ENCODE peak calls at places on chromosomes 2 and 18, in four cellular contexts. One of them, this sample, is unnamed. For H3K4me1 and H3K9me3, the result is how much of the 10 kb centered on the place peaks cover.

GRCh38 chr2:47499621-47500309 is 96.8 kb downstream of the MSH2 start:
- DNase-seq in body of pancreas: no peak
- DNase-seq in SJSA1: no peak
- DNase-seq in endodermal cell: peak
- DNase-seq in this sample: no peak

GRCh38 chr2:46298522-46299351 is 1.5 kb downstream of the EPAS1 start:
- DNase-seq in SJSA1: peak
- DNase-seq in endodermal cell: peak
- DNase-seq in body of pancreas: peak
- DNase-seq in this sample: no peak

GRCh38 chr2:135775420-135775819 is 33.8 kb downstream of the UBXN4 start:
- DNase-seq in body of pancreas: no peak
- DNase-seq in endodermal cell: no peak
- DNase-seq in SJSA1: no peak
- DNase-seq in this sample: no peak

GRCh38 chr2:77566131-77566530 is 44.0 kb upstream of the LRRTM4 start:
- DNase-seq in SJSA1: no peak
- DNase-seq in body of pancreas: no peak
- DNase-seq in endodermal cell: no peak
- DNase-seq in this sample: no peak

GRCh38 chr2:136389809-136390208 is 271.9 kb upstream of the CXCR4 start:
- DNase-seq in body of pancreas: no peak
- DNase-seq in SJSA1: no peak
- DNase-seq in endodermal cell: no peak
- DNase-seq in this sample: no peak

GRCh38 chr2:230330206-230330605 is 3.2 kb downstream of the SP140L start:
- DNase-seq in SJSA1: no peak
- DNase-seq in endodermal cell: no peak
- DNase-seq in body of pancreas: no peak
- DNase-seq in this sample: no peak

GRCh38 chr2:237207641-237208040 is 122.0 kb downstream of the COPS8 start:
- DNase-seq in body of pancreas: peak
- DNase-seq in SJSA1: peak
- DNase-seq in endodermal cell: no peak
- DNase-seq in this sample: no peak

GRCh38 chr2:47056374-47056773 is 98.7 kb downstream of the STPG4 start:
- DNase-seq in body of pancreas: no peak
- DNase-seq in endodermal cell: no peak
- DNase-seq in SJSA1: peak
- DNase-seq in this sample: no peak

GRCh38 chr2:1784087-1784486 is 39.8 kb upstream of the PXDN start:
- DNase-seq in body of pancreas: no peak
- DNase-seq in SJSA1: no peak
- DNase-seq in endodermal cell: no peak
- DNase-seq in this sample: no peak

GRCh38 chr2:208175843-208176160 is 12.4 kb upstream of the CRYGA start:
- DNase-seq in endodermal cell: no peak
- DNase-seq in SJSA1: no peak
- DNase-seq in body of pancreas: no peak
- DNase-seq in this sample: no peak
- H3K4me1 ChIP-seq in endodermal cell: under half
- H3K4me1 ChIP-seq in SJSA1: under half
- H3K4me1 ChIP-seq in body of pancreas: under half
- H3K4me1 ChIP-seq in this sample: under half

DNA sequence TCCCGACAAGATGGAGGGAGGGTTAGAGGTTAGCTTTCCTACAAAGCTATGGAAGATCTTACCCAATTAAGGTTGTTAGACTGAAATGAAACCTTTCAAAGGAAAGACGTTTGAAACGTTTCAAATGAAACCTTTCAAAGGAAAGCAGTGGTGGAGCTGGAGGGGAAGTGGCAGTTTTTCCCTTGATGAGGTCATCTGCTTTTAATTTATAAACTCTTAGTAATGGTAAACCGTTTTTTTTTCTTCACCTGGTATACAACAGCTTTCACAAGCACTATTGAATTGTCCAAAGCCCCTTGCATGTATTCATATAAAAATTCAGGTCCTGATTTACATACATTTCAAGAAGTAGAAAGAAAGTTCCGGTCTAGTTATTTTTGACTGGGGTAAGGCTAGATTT is 7.4 kb downstream of the PMAIP1 start:
- DNase-seq in body of pancreas: no peak
- DNase-seq in SJSA1: no peak
- DNase-seq in endodermal cell: no peak
- DNase-seq in this sample: no peak
- H3K4me3 ChIP-seq in body of pancreas: no peak
- H3K4me3 ChIP-seq in SJSA1: no peak
- H3K4me3 ChIP-seq in endodermal cell: no peak
- H3K4me3 ChIP-seq in this sample: no peak

GRCh38 chr2:68404901-68405799 is 40.1 kb downstream of the PLEK start:
- DNase-seq in endodermal cell: peak
- DNase-seq in SJSA1: no peak
- DNase-seq in body of pancreas: no peak
- DNase-seq in this sample: no peak

GRCh38 chr2:68403199-68403644 is 38.1 kb downstream of the PLEK start:
- DNase-seq in body of pancreas: no peak
- DNase-seq in endodermal cell: no peak
- DNase-seq in SJSA1: no peak
- DNase-seq in this sample: no peak

GRCh38 chr2:68404164-68404563 is 39.1 kb downstream of the PLEK start:
- DNase-seq in endodermal cell: no peak
- DNase-seq in body of pancreas: no peak
- DNase-seq in SJSA1: no peak
- DNase-seq in this sample: no peak
- H3K9me3 ChIP-seq in endodermal cell: under half
- H3K9me3 ChIP-seq in body of pancreas: under half
- H3K9me3 ChIP-seq in SJSA1: under half
- H3K9me3 ChIP-seq in this sample: under half

GRCh38 chr2:191265311-191266170 is 20.3 kb downstream of the MYO1B start:
- DNase-seq in body of pancreas: no peak
- DNase-seq in SJSA1: no peak
- DNase-seq in endodermal cell: no peak
- DNase-seq in this sample: no peak

GRCh38 chr2:191263050-191263449 is 17.8 kb downstream of the MYO1B start:
- DNase-seq in SJSA1: no peak
- DNase-seq in endodermal cell: no peak
- DNase-seq in body of pancreas: no peak
- DNase-seq in this sample: no peak

GRCh38 chr2:191268596-191268995 is 23.4 kb downstream of the MYO1B start:
- DNase-seq in body of pancreas: no peak
- DNase-seq in SJSA1: no peak
- DNase-seq in endodermal cell: no peak
- DNase-seq in this sample: no peak

GRCh38 chr2:191264647-191265079 is 19.5 kb downstream of the MYO1B start:
- DNase-seq in body of pancreas: no peak
- DNase-seq in SJSA1: no peak
- DNase-seq in endodermal cell: no peak
- DNase-seq in this sample: no peak

GRCh38 chr2:191266201-191266600 is 21.0 kb downstream of the MYO1B start:
- DNase-seq in endodermal cell: no peak
- DNase-seq in body of pancreas: no peak
- DNase-seq in SJSA1: no peak
- DNase-seq in this sample: no peak
- H3K4me1 ChIP-seq in endodermal cell: under half
- H3K4me1 ChIP-seq in body of pancreas: half or more
- H3K4me1 ChIP-seq in SJSA1: under half
- H3K4me1 ChIP-seq in this sample: under half